ENCODE peak calls at places on chromosome 20, in eight cellular contexts. G is cardiac muscle cell; Y is BJ; R is CD4-positive, alpha-beta memory T cell; J is brain microvascular endothelial cell; E is kidney glomerular epithelial cell; N is substantia nigra; T is NCI-H82. Q is an unnamed sample.

GRCh38 chr20:61950631-61951010 is 115.1 kb downstream of the TAF4 start:
- DNase-seq in R (no peak), T (no peak), Y (no peak), E (no peak), N (no peak), J (no peak), G (no peak), Q (no peak)

GRCh38 chr20:14536738-14537137 is 199.3 kb upstream of the FLRT3 start:
- DNase-seq in T (no peak), E (no peak), N (no peak), Y (no peak), R (no peak), G (no peak), J (no peak), Q (no peak)

GRCh38 chr20:10591956-10592521 is 81.8 kb downstream of the JAG1 start:
- DNase-seq in T (no peak), R (no peak), Y (no peak), G (no peak), N (no peak), J (no peak), E (peak), Q (no peak)

GRCh38 chr20:49559411-49560081 is 8.4 kb downstream of the PTGIS start:
- DNase-seq in J (no peak), G (peak), N (no peak), E (no peak), T (no peak), R (no peak), Y (peak), Q (no peak)

GRCh38 chr20:24795444-24795843 is 153.6 kb upstream of the CST7 start:
- DNase-seq in G (peak), R (no peak), E (no peak), N (no peak), Y (no peak), J (no peak), T (no peak), Q (no peak)

GRCh38 chr20:41411458-41411857 is 44.8 kb upstream of the EMILIN3 start:
- DNase-seq in G (peak), E (no peak), R (no peak), Y (no peak), T (no peak), J (no peak), N (no peak), Q (no peak)

GRCh38 chr20:740162-740561 is 28.1 kb downstream of the SLC52A3 start:
- DNase-seq in T (no peak), J (no peak), R (no peak), N (no peak), E (no peak), G (no peak), Y (no peak), Q (no peak)

GRCh38 chr20:40939667-40940066 is 89.0 kb upstream of the TOP1 start:
- DNase-seq in J (no peak), E (no peak), Y (no peak), R (no peak), G (no peak), N (no peak), T (no peak), Q (no peak)

GRCh38 chr20:3275966-3276365 is 37.0 kb upstream of the SLC4A11 start:
- DNase-seq in E (no peak), Y (no peak), R (no peak), G (peak), N (no peak), J (no peak), T (no peak), Q (no peak)

GRCh38 chr20:54119744-54120143 is 49.4 kb upstream of the BCAS1 start:
- DNase-seq in G (no peak), T (no peak), R (no peak), Y (no peak), N (no peak), E (no peak), J (no peak), Q (no peak)

GRCh38 chr20:63733117-63733516 is 3.3 kb upstream of the LIME1 start:
- DNase-seq in N (no peak), G (no peak), T (no peak), Y (no peak), E (no peak), R (no peak), J (no peak), Q (no peak)

GRCh38 chr20:62365814-62366369 is 1.2 kb downstream of the LAMA5 start:
- DNase-seq in R (no peak), E (peak), G (no peak), N (no peak), Y (no peak), J (no peak), T (peak), Q (no peak)

GRCh38 chr20:43558412-43559146 is at the start of gene SGK2:
- DNase-seq in G (peak), R (no peak), T (no peak), N (no peak), Y (no peak), J (peak), E (peak), Q (no peak)

GRCh38 chr20:36929290-36929689 is 22.2 kb downstream of the SAMHD1 start:
- DNase-seq in Y (no peak), G (no peak), R (no peak), E (no peak), J (peak), T (no peak), N (no peak), Q (no peak)

GRCh38 chr20:37380864-37381579 is 35.1 kb downstream of the SRC start:
- DNase-seq in J (no peak), T (no peak), N (no peak), G (no peak), E (no peak), R (no peak), Y (no peak), Q (no peak)

GRCh38 chr20:32575227-32575581 is 9.9 kb downstream of the NOL4L start:
- DNase-seq in E (no peak), R (no peak), J (no peak), N (no peak), T (no peak), Y (no peak), G (no peak), Q (no peak)

GRCh38 chr20:10524034-10524476 is 89.0 kb downstream of the SLX4IP start:
- DNase-seq in N (no peak), R (no peak), T (no peak), E (no peak), Y (no peak), G (peak), J (peak), Q (no peak)

GRCh38 chr20:62776035-62776691 is 20.1 kb upstream of the MRGBP start:
- DNase-seq in N (no peak), R (no peak), Y (no peak), E (no peak), G (no peak), J (no peak), T (no peak), Q (no peak)

GRCh38 chr20:341682-342081 is 5.2 kb upstream of the NRSN2 start:
- DNase-seq in Y (no peak), J (peak), R (no peak), E (peak), G (peak), N (no peak), T (no peak), Q (no peak)

GRCh38 chr20:31943052-31943471 is 8.8 kb downstream of the PDRG1 start:
- DNase-seq in E (no peak), Y (no peak), G (peak), J (no peak), T (no peak), N (peak), R (no peak), Q (no peak)

GRCh38 chr20:2470432-2471193 is at the start of gene SNRPB:
- DNase-seq in G (peak), E (peak), T (peak), N (peak), J (peak), R (peak), Y (peak), Q (peak)

GRCh38 chr20:21322921-21323321 is 19.8 kb downstream of the XRN2 start:
- DNase-seq in Y (no peak), J (peak), G (no peak), R (no peak), N (no peak), E (no peak), T (no peak), Q (no peak)

GRCh38 chr20:57717797-57718196 is 8.0 kb upstream of the PMEPA1 start:
- DNase-seq in J (no peak), E (peak), G (no peak), R (no peak), T (no peak), Y (no peak), N (no peak), Q (no peak)

GRCh38 chr20:22974354-22974753 is 60.8 kb upstream of the SSTR4 start:
- DNase-seq in R (no peak), J (peak), Y (no peak), N (no peak), E (peak), T (peak), G (peak), Q (no peak)

GRCh38 chr20:3846378-3846739 is 275 bp upstream of the MAVS start:
- DNase-seq in N (no peak), Y (no peak), J (no peak), R (no peak), T (no peak), G (no peak), E (peak), Q (no peak)

GRCh38 chr20:62087227-62087626 is 21.5 kb upstream of the TAF4 start:
- DNase-seq in Y (no peak), N (no peak), E (no peak), G (no peak), T (peak), R (no peak), J (no peak), Q (no peak)

GRCh38 chr20:47610247-47610944 is 108.7 kb downstream of the NCOA3 start:
- DNase-seq in E (peak), Y (peak), G (peak), J (peak), R (peak), N (no peak), T (no peak), Q (peak)

GRCh38 chr20:50632236-50632635 is 59.1 kb downstream of the RIPOR3 start:
- DNase-seq in Y (no peak), E (no peak), R (no peak), N (no peak), J (no peak), G (no peak), T (no peak), Q (no peak)

GRCh38 chr20:20820780-20821495 is 108.5 kb upstream of the RALGAPA2 start:
- DNase-seq in Y (no peak), N (no peak), E (no peak), G (no peak), J (no peak), T (no peak), R (no peak), Q (no peak)

GRCh38 chr20:667351-668034 is 8.1 kb downstream of the SCRT2 start:
- DNase-seq in Y (no peak), G (peak), T (peak), N (peak), E (no peak), J (peak), R (peak), Q (peak)